ENCODE peak calls at places on chromosomes 7 and 10, in eight cellular contexts. Q is stimulated activated CD4-positive, alpha-beta T cell treated with anti-CD3 and anti-CD28 coated beads, Interleukin-4, amount 100 ng/mL, for 48 hours; B is cardiac fibroblast; T is Karpas-422; G is PC-9; S is GM12865; I is fibroblast of the aortic adventitia; L is HEK293T. U is an unnamed sample.

GRCh38 chr7:91569702-91570457 is 305.6 kb downstream of the FZD1 start:
- DNase-seq in B (no peak), G (no peak), I (peak; percentile 68), L (no peak), S (no peak), T (no peak), Q (no peak), U (peak; percentile 33)

GRCh38 chr7:158394936-158395335 is 192.7 kb downstream of the PTPRN2 start:
- DNase-seq in L (peak; percentile 71), S (no peak), B (no peak), G (no peak), T (peak; percentile 75), Q (peak; percentile 38), I (no peak), U (no peak)

GRCh38 chr10:9069136-9069535 is 1014.6 kb downstream of the GATA3 start:
- DNase-seq in T (no peak), G (peak; percentile 7), I (no peak), L (no peak), S (no peak), Q (no peak), B (no peak), U (peak; percentile 8)

GRCh38 chr10:126843299-126843934 is 61.8 kb upstream of the DOCK1 start:
- DNase-seq in T (no peak), Q (no peak), I (no peak), B (no peak), S (no peak), G (no peak), L (no peak), U (no peak)

GRCh38 chr7:88169717-88170320 is 50.0 kb downstream of the SRI start:
- DNase-seq in S (peak; percentile 16), I (peak; percentile 26), T (peak; percentile 46), G (no peak), Q (no peak), B (peak; percentile 36), L (peak; percentile 14), U (peak; percentile 4)

GRCh38 chr10:98790817-98791216 is 344.1 kb upstream of the HPS1 start:
- DNase-seq in G (no peak), L (peak; percentile 25), S (peak; percentile 13), I (no peak), Q (no peak), B (peak; percentile 5), T (peak; percentile 51), U (peak; percentile 23)

GRCh38 chr10:110007171-110007700 is 548 bp upstream of the ADD3 start:
- DNase-seq in I (no peak), G (no peak), B (peak; percentile 64), T (no peak), L (peak; percentile 46), S (no peak), Q (peak; percentile 50), U (peak; percentile 43)

GRCh38 chr7:157676001-157676400 is 339.2 kb downstream of the DNAJB6 start:
- DNase-seq in I (no peak), Q (no peak), B (no peak), G (no peak), L (no peak), T (no peak), S (no peak), U (no peak)

GRCh38 chr10:36592964-36593363 is 532.4 kb upstream of the ANKRD30A start:
- DNase-seq in L (no peak), G (no peak), S (no peak), B (no peak), I (no peak), T (no peak), Q (no peak), U (no peak)

GRCh38 chr7:33054261-33054964 is 8.2 kb downstream of the NT5C3A start:
- DNase-seq in Q (no peak), G (no peak), I (no peak), B (peak; percentile 52), T (no peak), L (no peak), S (no peak), U (peak; percentile 34)

GRCh38 chr10:113933894-113934532 is 79.6 kb downstream of the NHLRC2 start:
- DNase-seq in I (no peak), Q (no peak), B (no peak), T (no peak), L (no peak), G (no peak), S (no peak), U (no peak)

GRCh38 chr7:2478387-2478760 is 2.2 kb upstream of the GRIFIN start:
- DNase-seq in T (no peak), Q (no peak), L (no peak), S (no peak), B (peak; percentile 45), I (peak; percentile 66), G (peak; percentile 61), U (no peak)

GRCh38 chr10:70354100-70354499 is 28.3 kb downstream of the LRRC20 start:
- DNase-seq in Q (no peak), B (no peak), G (no peak), T (no peak), L (no peak), I (no peak), S (no peak), U (no peak)

GRCh38 chr7:38929460-38930171 is 20.6 kb upstream of the VPS41 start:
- DNase-seq in I (no peak), T (no peak), B (peak; percentile 54), Q (no peak), S (no peak), G (no peak), L (no peak), U (peak; percentile 15)

GRCh38 chr10:123295644-123296043 is 141.4 kb downstream of the BUB3 start:
- DNase-seq in L (no peak), G (no peak), T (peak; percentile 60), Q (no peak), S (no peak), I (no peak), B (no peak), U (no peak)

GRCh38 chr7:100493476-100494264 is 9.9 kb downstream of the NYAP1 start:
- DNase-seq in Q (peak; percentile 57), I (no peak), G (peak; percentile 33), L (no peak), S (peak; percentile 69), T (peak; percentile 58), B (peak; percentile 24), U (peak; percentile 41)

GRCh38 chr7:135645296-135645904 is 16.9 kb upstream of the STMP1 start:
- DNase-seq in Q (no peak), L (peak; percentile 61), I (peak; percentile 75), S (peak; percentile 47), T (peak; percentile 78), B (peak; percentile 72), G (no peak), U (peak; percentile 56)

GRCh38 chr7:41163991-41164390 is 538.9 kb downstream of the INHBA start:
- DNase-seq in I (no peak), S (no peak), L (no peak), B (no peak), Q (no peak), T (no peak), G (no peak), U (no peak)

GRCh38 chr10:17406036-17406834 is 48.2 kb downstream of the ST8SIA6 start:
- DNase-seq in T (no peak), S (no peak), I (no peak), Q (no peak), L (no peak), B (no peak), G (no peak), U (no peak)

GRCh38 chr7:111050885-111051416 is 40.0 kb upstream of the LRRN3 start:
- DNase-seq in I (no peak), L (no peak), Q (no peak), S (no peak), T (no peak), G (no peak), B (peak; percentile 5), U (no peak)

GRCh38 chr7:23337374-23337773 is 38.2 kb downstream of the MALSU1 start:
- DNase-seq in Q (no peak), S (no peak), I (no peak), T (no peak), L (no peak), G (no peak), B (no peak), U (no peak)

GRCh38 chr7:80640841-80641240 is 2.4 kb downstream of the CD36 start:
- DNase-seq in L (no peak), T (no peak), S (no peak), B (peak; percentile 71), G (peak; percentile 8), Q (no peak), I (peak; percentile 51), U (peak; percentile 63)

GRCh38 chr10:112615269-112615668 is 168.3 kb downstream of the VTI1A start:
- DNase-seq in G (no peak), L (no peak), Q (no peak), I (no peak), T (no peak), S (no peak), B (no peak), U (no peak)

GRCh38 chr7:30859940-30860623 is 51.6 kb upstream of the AQP1 start:
- DNase-seq in T (no peak), Q (no peak), L (no peak), I (no peak), B (no peak), G (peak; percentile 53), S (no peak), U (no peak)

GRCh38 chr7:102875700-102876192 is 37.1 kb upstream of the LRRC17 start:
- DNase-seq in T (peak; percentile 30), L (no peak), S (no peak), B (peak; percentile 100), G (peak; percentile 82), Q (peak; percentile 3), I (peak; percentile 98), U (peak; percentile 99)

GRCh38 chr10:73493781-73494180 is 2.0 kb downstream of the PPP3CB start:
- DNase-seq in S (no peak), Q (no peak), L (no peak), I (peak; percentile 40), T (no peak), B (peak; percentile 81), G (no peak), U (peak; percentile 44)

GRCh38 chr10:86334515-86335085 is 32.0 kb downstream of the GRID1 start:
- DNase-seq in B (no peak), I (no peak), T (no peak), Q (no peak), G (peak; percentile 10), L (no peak), S (no peak), U (no peak)

GRCh38 chr10:126062132-126063032 is 166.0 kb downstream of the FANK1 start:
- DNase-seq in I (peak; percentile 97), T (no peak), G (peak; percentile 73), Q (no peak), L (no peak), S (no peak), B (peak; percentile 99), U (peak; percentile 86)

GRCh38 chr7:115191506-115191905 is 269.6 kb downstream of the MDFIC start:
- DNase-seq in L (no peak), I (no peak), B (no peak), G (no peak), T (no peak), Q (no peak), S (no peak), U (no peak)

GRCh38 chr7:142133740-142134148 is 22.2 kb downstream of the MGAM2 start:
- DNase-seq in I (no peak), T (no peak), G (no peak), S (no peak), Q (no peak), L (no peak), B (no peak), U (no peak)

GRCh38 chr10:53786236-53786635 is 1013.7 kb upstream of the MBL2 start:
- DNase-seq in I (no peak), Q (no peak), B (no peak), T (no peak), L (peak; percentile 26), G (no peak), S (peak; percentile 8), U (no peak)

GRCh38 chr7:156993021-156993924 is 17.2 kb downstream of the MNX1 start:
- DNase-seq in B (no peak), T (no peak), Q (no peak), L (no peak), G (no peak), S (no peak), I (peak; percentile 17), U (no peak)

GRCh38 chr7:33761440-33762080 is 143.8 kb upstream of the BMPER start:
- DNase-seq in T (no peak), L (no peak), I (no peak), Q (no peak), B (peak; percentile 55), S (no peak), G (no peak), U (no peak)

GRCh38 chr7:12431886-12432285 is 28.2 kb upstream of the VWDE start:
- DNase-seq in G (no peak), Q (no peak), S (no peak), L (no peak), I (no peak), T (no peak), B (peak; percentile 52), U (no peak)

U was measured in amniotic epithelial cell.